ENCODE peak calls at places on chromosomes 4 and X, in five cellular contexts. S is tibial nerve, W is Caco-2, O is psoas muscle, P is fibroblast of lung. K is an unnamed sample.

GRCh38 chrX:112819013-112819635 is 21.5 kb downstream of the AMOT start:
- DNase-seq in O (no peak), S (no peak), W (no peak), P (peak; percentile 90), K (peak; percentile 25)

GRCh38 chrX:72131317-72132294 is at the start of gene RTL5:
- DNase-seq in P (peak; percentile 89), S (peak; percentile 71), O (peak; percentile 84), W (peak; percentile 80), K (peak; percentile 24)

GRCh38 chrX:68163446-68163845 is 269.8 kb downstream of the OPHN1 start:
- DNase-seq in W (no peak), P (peak; percentile 62), S (no peak), O (no peak), K (no peak)

GRCh38 chrX:140092121-140092520 is 126.8 kb upstream of the CXorf66 start:
- DNase-seq in W (no peak), S (no peak), P (no peak), O (no peak), K (no peak)

GRCh38 chr4:14180983-14181601 is 553.6 kb upstream of the BOD1L1 start:
- DNase-seq in O (no peak), P (peak; percentile 27), W (peak; percentile 53), S (no peak), K (peak; percentile 40)

GRCh38 chrX:106952988-106953387 is 32.8 kb downstream of the CLDN2 start:
- DNase-seq in W (no peak), S (no peak), O (no peak), P (peak; percentile 6), K (no peak)

GRCh38 chrX:25523574-25523973 is 507.8 kb upstream of the ARX start:
- DNase-seq in O (no peak), W (peak; percentile 38), S (no peak), P (peak; percentile 4), K (peak; percentile 20)

GRCh38 chr4:40454816-40455215 is 119.7 kb downstream of the CHRNA9 start:
- DNase-seq in W (no peak), S (no peak), O (no peak), P (no peak), K (no peak)

GRCh38 chr4:52709155-52709554 is 42.1 kb downstream of the ERVMER34-1 start:
- DNase-seq in P (no peak), S (no peak), W (no peak), O (no peak), K (no peak)

GRCh38 chr4:5158391-5158770 is 107.1 kb downstream of the STK32B start:
- DNase-seq in P (no peak), O (no peak), W (no peak), S (no peak), K (no peak)

GRCh38 chr4:100428051-100428450 is 89.8 kb downstream of the EMCN start:
- DNase-seq in S (no peak), W (no peak), P (peak; percentile 85), O (no peak), K (no peak)

GRCh38 chrX:24266996-24267395 is 46.9 kb downstream of the SUPT20HL2 start:
- DNase-seq in S (no peak), O (no peak), P (peak; percentile 48), W (no peak), K (no peak)

GRCh38 chr4:176945314-176945713 is 152.6 kb upstream of the VEGFC start:
- DNase-seq in S (no peak), O (no peak), P (no peak), W (no peak), K (no peak)

GRCh38 chr4:158824425-158825274 is 55.8 kb downstream of the FNIP2 start:
- DNase-seq in P (peak; percentile 89), S (no peak), O (peak; percentile 43), W (no peak), K (no peak)

GRCh38 chr4:3302164-3302785 is 9.5 kb downstream of the RGS12 start:
- DNase-seq in O (no peak), P (peak; percentile 64), S (no peak), W (no peak), K (no peak)

GRCh38 chrX:37287741-37288424 is 61.3 kb upstream of the PRRG1 start:
- DNase-seq in P (no peak), W (no peak), O (no peak), S (no peak), K (no peak)

GRCh38 chrX:11273544-11273943 is 19.7 kb upstream of the AMELX start:
- DNase-seq in S (no peak), W (no peak), O (no peak), P (peak; percentile 63), K (no peak)

GRCh38 chrX:44873415-44874270 is 655 bp downstream of the KDM6A start:
- DNase-seq in S (peak; percentile 18), W (peak; percentile 35), O (peak; percentile 64), P (peak; percentile 55), K (peak; percentile 20)

GRCh38 chrX:50081282-50081955 is 119.4 kb downstream of the AKAP4 start:
- DNase-seq in S (no peak), P (no peak), O (peak; percentile 23), W (peak; percentile 53), K (peak; percentile 52)

GRCh38 chr4:102826105-102826889 is 1.1 kb downstream of the UBE2D3 start:
- DNase-seq in W (no peak), O (no peak), P (no peak), S (no peak), K (no peak)

GRCh38 chrX:16476692-16477091 is 173.3 kb upstream of the S100G start:
- DNase-seq in O (no peak), W (no peak), P (no peak), S (no peak), K (peak; percentile 28)

GRCh38 chr4:163201358-163201757 is 34.7 kb upstream of the NAF1 start:
- DNase-seq in O (no peak), S (no peak), W (no peak), P (no peak), K (no peak)

GRCh38 chr4:156971623-156972369 is at the start of gene PDGFC:
- DNase-seq in S (peak; percentile 31), O (peak; percentile 77), W (peak; percentile 78), P (peak; percentile 84), K (peak; percentile 54)

GRCh38 chr4:89352541-89352940 is 44.9 kb upstream of the GPRIN3 start:
- DNase-seq in S (no peak), O (no peak), P (no peak), W (no peak), K (no peak)

GRCh38 chr4:20444599-20445337 is 193.1 kb downstream of the SLIT2 start:
- DNase-seq in S (no peak), O (no peak), P (no peak), W (no peak), K (no peak)

GRCh38 chr4:55251352-55251751 is 94.7 kb upstream of the SRD5A3 start:
- DNase-seq in S (no peak), W (no peak), P (peak; percentile 12), O (no peak), K (no peak)

GRCh38 chr4:55249476-55249875 is 96.6 kb upstream of the SRD5A3 start:
- DNase-seq in O (no peak), P (no peak), S (no peak), W (no peak), K (no peak)

GRCh38 chr4:55248756-55249155 is 97.3 kb upstream of the SRD5A3 start:
- DNase-seq in W (no peak), P (no peak), O (no peak), S (no peak), K (no peak)

GRCh38 chr4:55251896-55252295 is 94.1 kb upstream of the SRD5A3 start:
- DNase-seq in S (no peak), O (no peak), W (no peak), P (no peak), K (no peak)

GRCh38 chr4:55247521-55247920 is 98.5 kb upstream of the SRD5A3 start:
- DNase-seq in P (no peak), O (no peak), W (no peak), S (no peak), K (no peak)
- H3K9me3 ChIP-seq in P (no peaks in the 10 kb centered on the region), O (no peaks in the 10 kb centered on the region), W (no peaks in the 10 kb centered on the region), S (no peaks in the 10 kb centered on the region), K (no peaks in the 10 kb centered on the region)

DNA sequence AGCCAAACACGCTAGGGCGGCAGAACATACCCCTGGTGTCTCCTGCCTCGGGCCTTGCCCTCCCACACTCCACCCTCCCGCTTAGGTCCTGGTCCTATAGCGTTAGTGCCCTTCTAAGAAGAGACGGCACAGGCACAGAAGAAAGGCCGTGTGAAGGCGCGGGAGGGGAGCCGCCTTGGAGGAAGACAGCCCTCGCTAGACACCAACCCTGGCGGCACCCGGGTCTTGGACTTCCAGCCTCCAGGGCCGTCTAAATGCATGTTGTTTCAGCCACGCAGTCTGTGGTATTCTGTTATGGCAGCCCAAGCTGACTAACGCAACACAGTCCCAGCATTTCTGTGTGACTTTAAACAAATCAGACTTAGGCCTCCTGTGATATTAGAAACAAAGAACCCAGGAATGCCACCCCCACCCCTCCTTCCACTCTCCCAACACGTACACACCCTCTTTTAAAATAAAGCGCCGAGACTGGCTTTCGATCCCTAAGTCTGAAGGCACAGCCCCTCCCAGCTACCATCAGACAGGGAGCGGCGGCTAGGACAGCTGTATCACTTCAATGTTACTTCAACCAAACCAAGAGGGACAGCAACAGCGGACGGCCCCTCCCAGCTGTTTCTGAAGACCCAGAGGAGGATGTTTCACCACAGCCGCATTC is 128.0 kb downstream of the AFAP1 start:
- DNase-seq in P (peak; percentile 62), S (peak; percentile 48), O (peak; percentile 48), W (no peak), K (no peak)
- H3K4me1 ChIP-seq in P (peaks cover 12% of the 10 kb centered on the region), S (peaks cover 15% of the 10 kb centered on the region), O (peaks cover 23% of the 10 kb centered on the region), W (peaks cover 13% of the 10 kb centered on the region), K (no peaks in the 10 kb centered on the region)

DNA sequence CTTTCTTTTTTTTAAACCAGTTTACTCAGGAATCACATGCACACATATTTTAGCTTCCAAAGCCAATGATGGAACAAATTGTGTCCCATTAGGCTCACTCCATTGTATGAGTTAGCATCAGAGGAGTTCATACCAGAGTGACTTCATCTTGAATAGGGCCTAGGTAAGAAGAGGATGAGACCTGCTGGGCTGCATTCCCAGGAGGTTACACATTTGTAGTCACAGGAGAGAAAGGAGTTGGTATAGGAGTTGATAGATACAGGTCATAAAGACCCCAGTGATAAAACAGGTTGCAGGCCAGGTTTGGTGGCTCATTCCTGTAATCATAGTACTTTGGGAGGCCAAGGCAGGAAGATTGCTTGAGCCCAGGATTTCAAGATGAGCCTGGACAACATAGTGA is 9.3 kb downstream of the PDGFRA start:
- DNase-seq in W (no peak), P (no peak), S (no peak), O (no peak), K (no peak)
- H3K9me3 ChIP-seq in W (peaks cover 38% of the 10 kb centered on the region), P (no peaks in the 10 kb centered on the region), S (no peaks in the 10 kb centered on the region), O (no peaks in the 10 kb centered on the region), K (peaks cover 1% of the 10 kb centered on the region)

GRCh38 chr4:47531241-47531953 is 46.3 kb downstream of the ATP10D start:
- DNase-seq in W (peak; percentile 48), S (no peak), P (peak; percentile 98), O (no peak), K (peak; percentile 73)

GRCh38 chr4:47532658-47533057 is 47.6 kb downstream of the ATP10D start:
- DNase-seq in S (no peak), O (no peak), P (no peak), W (no peak), K (no peak)

GRCh38 chr4:47533689-47534347 is 48.7 kb downstream of the ATP10D start:
- DNase-seq in S (no peak), W (no peak), O (no peak), P (peak; percentile 69), K (no peak)

GRCh38 chr4:47530801-47531200 is 45.7 kb downstream of the ATP10D start:
- DNase-seq in O (no peak), P (peak; percentile 66), W (no peak), S (no peak), K (no peak)

DNA sequence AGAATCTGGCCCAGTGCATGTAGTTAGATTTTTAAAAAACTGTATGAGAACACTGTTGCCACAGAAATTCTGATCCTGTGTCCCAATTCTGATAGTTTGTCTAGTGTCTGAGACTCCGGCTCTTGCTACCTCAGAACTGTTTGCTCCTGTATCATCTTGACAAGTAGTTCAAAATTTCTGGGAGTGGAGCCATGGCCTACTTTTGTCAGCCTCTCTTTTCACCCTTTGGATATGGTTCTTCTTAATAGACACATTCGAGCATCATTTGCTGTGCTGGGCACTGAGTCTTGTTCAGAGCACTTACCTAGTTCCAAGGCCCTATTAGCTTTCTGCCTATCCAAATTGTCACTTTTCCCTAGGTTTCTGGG is 46.9 kb downstream of the ATP10D start:
- DNase-seq in S (no peak), P (no peak), W (no peak), O (no peak), K (no peak)
- H3K4me1 ChIP-seq in S (peaks cover 5% of the 10 kb centered on the region), P (peaks cover 16% of the 10 kb centered on the region), W (peaks cover 28% of the 10 kb centered on the region), O (no peaks in the 10 kb centered on the region), K (no peaks in the 10 kb centered on the region)

K was measured in small intestine.